ENCODE peak calls at places on chromosomes 13 and 19, in seven cellular contexts. U is H1, R is IMR-90, S is K562, A is HCT116, Y is GM12878, W is HepG2. X is an unnamed sample.

GRCh38 chr13:88071371-88071770 is 400.2 kb downstream of the SLITRK5 start:
- DNase-seq in A (no peak), W (no peak), S (no peak), R (no peak), U (no peak), Y (no peak), X (no peak)

GRCh38 chr19:37983153-37983552 is 76.1 kb downstream of the SIPA1L3 start:
- DNase-seq in A (no peak), R (peak), U (no peak), W (no peak), S (no peak), Y (no peak), X (no peak)

GRCh38 chr13:46182491-46182877 is 507 bp upstream of the LCP1 start:
- DNase-seq in S (no peak), W (no peak), U (no peak), A (no peak), R (no peak), Y (no peak), X (no peak)

GRCh38 chr13:23466144-23467002 is 32.9 kb upstream of the SACS start:
- DNase-seq in Y (peak), W (peak), R (peak), U (peak), S (peak), A (peak), X (peak)

GRCh38 chr13:110887955-110888333 is 26.9 kb downstream of the ANKRD10 start:
- DNase-seq in U (peak), W (no peak), S (no peak), R (no peak), A (no peak), Y (no peak), X (no peak)

GRCh38 chr13:43368003-43368402 is 344.6 kb downstream of the DNAJC15 start:
- DNase-seq in S (no peak), R (peak), Y (no peak), U (no peak), W (no peak), A (no peak), X (no peak)

GRCh38 chr13:29934531-29935308 is 84.3 kb upstream of the UBL3 start:
- DNase-seq in U (no peak), Y (no peak), W (no peak), R (no peak), S (no peak), A (no peak), X (no peak)

GRCh38 chr19:1130801-1131717 is 27.3 kb downstream of the GPX4 start:
- DNase-seq in A (no peak), Y (no peak), W (no peak), U (no peak), S (no peak), R (no peak), X (no peak)

GRCh38 chr19:42261763-42262162 is 6.8 kb upstream of the ERF start:
- DNase-seq in S (no peak), U (no peak), W (no peak), Y (no peak), A (no peak), R (no peak), X (no peak)

GRCh38 chr13:47027797-47028437 is 131.1 kb upstream of the HTR2A start:
- DNase-seq in Y (no peak), A (no peak), S (no peak), W (no peak), R (no peak), U (no peak), X (no peak)

GRCh38 chr19:1102407-1103106 is 1.2 kb upstream of the GPX4 start:
- DNase-seq in U (no peak), S (no peak), A (peak), R (peak), W (peak), Y (peak), X (peak)

GRCh38 chr13:21834511-21834910 is 163.6 kb downstream of the FGF9 start:
- DNase-seq in S (no peak), R (no peak), U (no peak), W (peak), A (no peak), Y (no peak), X (no peak)

GRCh38 chr13:74074723-74075122 is 59.5 kb downstream of the KLF12 start:
- DNase-seq in R (peak), Y (no peak), A (no peak), S (no peak), W (no peak), U (no peak), X (no peak)

GRCh38 chr19:58170860-58171259 is 12.0 kb upstream of the ZNF274 start:
- DNase-seq in U (no peak), S (no peak), A (no peak), R (peak), Y (no peak), W (no peak), X (peak)

GRCh38 chr13:79973533-79973963 is 367.4 kb downstream of the SPRY2 start:
- DNase-seq in S (peak), U (no peak), A (no peak), W (no peak), R (no peak), Y (no peak), X (no peak)

GRCh38 chr19:40549007-40549708 is 27.5 kb upstream of the SHKBP1 start:
- DNase-seq in R (peak), Y (no peak), S (peak), U (peak), A (peak), W (peak), X (peak)

GRCh38 chr19:14533450-14533849 is 4.1 kb downstream of the TECR start:
- DNase-seq in S (no peak), U (no peak), Y (no peak), A (no peak), W (no peak), R (no peak), X (no peak)

GRCh38 chr19:14542721-14543328 is 13.4 kb downstream of the TECR start:
- DNase-seq in W (no peak), R (no peak), A (no peak), Y (no peak), U (no peak), S (peak), X (no peak)

GRCh38 chr19:14540741-14541525 is 11.5 kb downstream of the TECR start:
- DNase-seq in A (no peak), Y (no peak), W (no peak), U (no peak), R (no peak), S (no peak), X (no peak)

GRCh38 chr19:14536926-14537692 is 7.7 kb downstream of the TECR start:
- DNase-seq in W (no peak), R (no peak), Y (no peak), A (peak), U (peak), S (peak), X (peak)
- TF ChIP-seq CEBPB in W (no peak), R (no peak), Y (no peak), A (no peak), U (no peak), S (no peak), X (no peak)

DNA sequence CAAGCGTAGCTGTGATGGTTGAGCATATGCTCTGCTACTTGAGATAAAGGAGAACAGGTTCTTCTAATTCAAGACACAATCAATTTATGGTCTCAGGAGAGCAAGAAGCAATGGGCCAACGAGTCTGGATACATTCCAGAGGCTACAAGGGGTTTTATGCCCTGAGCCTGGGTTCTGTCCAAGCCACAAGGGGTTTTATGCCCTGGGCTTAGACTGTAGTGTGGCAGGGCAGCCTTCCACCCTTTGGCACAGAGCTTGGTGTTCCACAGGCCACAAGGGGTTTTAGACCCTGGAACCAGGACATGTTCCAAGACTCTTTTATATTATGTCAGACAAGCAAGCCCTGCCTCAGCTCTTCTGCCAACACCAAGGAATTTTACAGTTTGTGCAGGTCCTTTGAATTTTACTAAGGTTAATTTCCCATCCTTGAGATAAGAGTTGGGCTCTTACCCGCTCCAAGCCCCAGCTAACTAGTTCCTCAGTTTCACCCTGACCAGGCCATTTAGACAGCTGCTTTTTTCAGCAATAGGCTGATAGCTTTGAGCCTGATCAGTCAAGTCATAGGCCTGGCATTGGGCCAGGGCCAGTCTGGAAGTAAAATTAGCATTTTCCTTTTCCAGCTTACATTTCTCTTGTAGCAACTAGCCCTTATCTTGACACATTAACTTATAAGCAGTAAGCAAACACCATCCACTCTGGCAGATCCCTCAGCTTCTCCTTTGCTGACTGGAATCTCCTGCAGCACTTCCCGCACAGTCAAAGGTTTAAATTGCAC is 95.0 kb downstream of the ZNF737 start:
- DNase-seq in A (no peak), R (no peak), U (no peak), Y (no peak), S (no peak), W (no peak), X (no peak)
- TF ChIP-seq CEBPB in A (no peak), R (no peak), U (no peak), Y (no peak), S (no peak), W (no peak), X (no peak)

GRCh38 chr19:52739576-52739975 is 4.7 kb upstream of the ZNF611 start:
- DNase-seq in A (no peak), U (no peak), R (no peak), S (peak), Y (no peak), W (no peak), X (no peak)

GRCh38 chr19:52734893-52735661 is at the start of gene ZNF611:
- DNase-seq in Y (peak), R (peak), A (peak), W (peak), U (peak), S (peak), X (peak)

GRCh38 chr19:52735734-52736133 is 890 bp upstream of the ZNF611 start:
- DNase-seq in U (peak), A (no peak), Y (no peak), R (no peak), S (no peak), W (peak), X (no peak)

DNA sequence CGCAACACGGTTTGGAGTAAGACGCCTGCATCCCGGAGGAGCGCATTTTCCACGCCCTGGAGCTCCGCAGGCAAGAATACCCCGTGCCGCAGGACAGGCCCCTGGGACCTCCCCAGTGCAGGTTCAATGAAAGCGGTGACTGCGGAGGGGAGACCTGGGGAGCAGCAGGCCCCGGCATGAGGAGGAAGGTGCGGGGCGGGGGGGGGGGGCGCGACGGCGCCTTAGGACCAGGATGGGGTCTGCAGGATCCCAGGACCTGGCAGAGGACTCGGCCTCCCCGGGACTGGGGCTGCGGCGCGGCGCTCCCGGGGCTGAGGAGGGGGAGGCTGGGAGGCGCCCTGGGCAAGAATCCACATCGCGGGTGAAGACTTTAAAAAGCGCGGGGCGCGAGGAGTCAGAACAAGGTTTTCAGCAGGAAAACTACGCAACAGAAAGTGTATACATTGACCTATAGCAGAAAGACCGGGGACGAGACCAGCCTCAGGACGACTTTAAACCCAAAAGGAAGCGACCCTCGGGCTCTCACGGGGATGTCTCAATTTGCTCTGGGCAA is 428 bp downstream of the ZNF611 start:
- DNase-seq in W (no peak), R (no peak), S (peak), Y (no peak), U (no peak), A (no peak), X (no peak)
- TF ChIP-seq CEBPB in W (no peak), R (no peak), S (no peak), Y (no peak), U (no peak), A (no peak), X (no peak)

GRCh38 chr13:48154671-48155070 is 59.8 kb upstream of the MED4 start:
- DNase-seq in A (no peak), Y (no peak), R (no peak), U (no peak), W (peak), S (no peak), X (no peak)

GRCh38 chr13:48158915-48159314 is 64.0 kb upstream of the MED4 start:
- DNase-seq in Y (no peak), U (no peak), R (no peak), A (no peak), W (no peak), S (no peak), X (no peak)

GRCh38 chr13:48158290-48158689 is 63.4 kb upstream of the MED4 start:
- DNase-seq in S (no peak), W (no peak), Y (peak), A (no peak), R (no peak), U (no peak), X (no peak)

GRCh38 chr13:48155850-48156249 is 60.9 kb upstream of the MED4 start:
- DNase-seq in S (no peak), U (no peak), Y (peak), R (peak), W (no peak), A (peak), X (peak)

GRCh38 chr13:48156466-48156865 is 61.6 kb upstream of the MED4 start:
- DNase-seq in W (no peak), A (peak), Y (no peak), R (no peak), S (no peak), U (peak), X (no peak)
- TF ChIP-seq CEBPB in W (no peak), A (no peak), Y (no peak), R (no peak), S (no peak), U (no peak), X (no peak)

GRCh38 chr19:48415395-48415794 is 21.9 kb downstream of the GRIN2D start:
- DNase-seq in R (peak), S (peak), Y (no peak), U (peak), A (peak), W (peak), X (no peak)
- TF ChIP-seq CEBPB in R (no peak), S (no peak), Y (no peak), U (no peak), A (no peak), W (no peak), X (no peak)

GRCh38 chr13:48222358-48223015 is 10.5 kb upstream of the ITM2B start:
- DNase-seq in R (peak), S (no peak), Y (no peak), W (no peak), A (no peak), U (no peak), X (no peak)
- TF ChIP-seq CEBPB in R (peak), S (peak), Y (no peak), W (peak), A (no peak), U (peak), X (peak)